ENCODE peak calls at places on chromosomes 3 and 15, in nine cellular contexts. V is nephron progenitor cell; I is NCI-H187; Q is AG04449; Y is non-pigmented ciliary epithelial cell; W is RPMI7951; D is GM13977; N is activated gamma-delta T cell treated with Interleukin-2 at 50 U/mL for 16 hours; S is CD4-positive, alpha-beta memory T cell. M is an unnamed sample.

GRCh38 chr3:62876064-62876463 is 848 bp upstream of the CADPS start:
- DNase-seq in V (peak), I (no peak), W (peak), S (no peak), Y (no peak), D (peak), Q (no peak), N (no peak), M (no peak)

GRCh38 chr3:156867174-156867573 is 41.0 kb downstream of the LEKR1 start:
- DNase-seq in S (no peak), D (no peak), I (no peak), Y (no peak), W (no peak), V (no peak), Q (no peak), N (no peak), M (no peak)

GRCh38 chr3:60277376-60277800 is 973.9 kb downstream of the FHIT start:
- DNase-seq in D (no peak), S (no peak), W (peak), N (no peak), Y (no peak), Q (no peak), I (no peak), V (no peak), M (no peak)

GRCh38 chr3:126932188-126932931 is 50.6 kb upstream of the PLXNA1 start:
- DNase-seq in Y (no peak), Q (no peak), W (peak), I (no peak), S (no peak), N (no peak), D (no peak), V (no peak), M (peak)

GRCh38 chr3:43286886-43287301 is 554 bp downstream of the SNRK start:
- DNase-seq in I (no peak), W (peak), S (peak), V (no peak), Y (no peak), N (peak), Q (no peak), D (peak), M (peak)

GRCh38 chr3:58900372-58900771 is 149.5 kb downstream of the CFAP20DC start:
- DNase-seq in N (no peak), W (no peak), V (no peak), S (no peak), I (no peak), Q (no peak), D (no peak), Y (no peak), M (no peak)

GRCh38 chr3:53845103-53845880 is 927 bp downstream of the CHDH start:
- DNase-seq in Q (no peak), D (peak), W (no peak), S (no peak), Y (no peak), N (no peak), I (no peak), V (no peak), M (no peak)

GRCh38 chr15:32659340-32659831 is 17.9 kb downstream of the SCG5 start:
- DNase-seq in W (peak), S (no peak), V (peak), D (no peak), Y (no peak), N (no peak), Q (peak), I (no peak), M (no peak)

GRCh38 chr3:134850761-134851160 is 55.7 kb downstream of the EPHB1 start:
- DNase-seq in S (no peak), Q (no peak), I (no peak), D (no peak), Y (no peak), V (no peak), N (no peak), W (no peak), M (no peak)

GRCh38 chr3:47324278-47324865 is 41.6 kb downstream of the KLHL18 start:
- DNase-seq in D (peak), V (peak), N (peak), S (peak), I (no peak), Q (no peak), W (peak), Y (peak), M (peak)

GRCh38 chr3:108352176-108352575 is 55.8 kb downstream of the HHLA2 start:
- DNase-seq in V (no peak), S (no peak), N (no peak), D (no peak), W (no peak), Y (no peak), I (no peak), Q (no peak), M (no peak)

GRCh38 chr3:119279101-119279554 is 15.1 kb upstream of the ARHGAP31 start:
- DNase-seq in W (peak), D (no peak), S (no peak), I (no peak), N (no peak), Y (no peak), Q (no peak), V (no peak), M (no peak)

GRCh38 chr3:66709464-66710058 is 208.7 kb upstream of the LRIG1 start:
- DNase-seq in V (no peak), D (no peak), S (no peak), W (no peak), Q (no peak), Y (no peak), N (no peak), I (no peak), M (no peak)

GRCh38 chr3:48782046-48782445 is 65.0 kb upstream of the IP6K2 start:
- DNase-seq in I (no peak), V (no peak), D (no peak), W (no peak), N (no peak), S (no peak), Q (no peak), Y (no peak), M (no peak)

GRCh38 chr15:70415330-70415884 is 317.7 kb upstream of the TLE3 start:
- DNase-seq in I (peak), Q (no peak), S (no peak), Y (no peak), V (no peak), W (no peak), D (no peak), N (no peak), M (no peak)

GRCh38 chr15:74122403-74123130 is 7.8 kb upstream of the ISLR2 start:
- DNase-seq in W (no peak), D (peak), Q (no peak), S (no peak), N (no peak), I (no peak), Y (no peak), V (no peak), M (no peak)

GRCh38 chr3:5423523-5423922 is 236.0 kb downstream of the EDEM1 start:
- DNase-seq in D (no peak), I (no peak), N (no peak), Q (no peak), S (no peak), V (no peak), W (no peak), Y (no peak), M (no peak)

GRCh38 chr3:190338717-190339116 is 16.5 kb upstream of the CLDN1 start:
- DNase-seq in I (no peak), S (no peak), N (no peak), D (no peak), W (peak), V (no peak), Y (no peak), Q (no peak), M (no peak)

GRCh38 chr3:16849240-16849639 is 35.5 kb upstream of the PLCL2 start:
- DNase-seq in V (peak), Q (no peak), S (peak), N (peak), W (peak), I (no peak), Y (no peak), D (peak), M (no peak)

GRCh38 chr3:175001091-175001490 is 142.0 kb downstream of the NAALADL2 start:
- DNase-seq in V (no peak), Y (no peak), D (no peak), Q (no peak), I (no peak), W (no peak), S (no peak), N (no peak), M (no peak)

GRCh38 chr3:33750216-33750558 is 32.1 kb upstream of the CLASP2 start:
- DNase-seq in S (no peak), I (no peak), Y (no peak), D (no peak), W (peak), N (no peak), V (no peak), Q (no peak), M (no peak)

GRCh38 chr3:139358857-139359562 is 15.2 kb downstream of the MRPS22 start:
- DNase-seq in S (no peak), W (no peak), V (no peak), D (no peak), Q (no peak), N (no peak), I (peak), Y (no peak), M (peak)

GRCh38 chr3:186290791-186291190 is 71.2 kb downstream of the DGKG start:
- DNase-seq in V (no peak), S (no peak), Q (no peak), I (no peak), D (no peak), N (no peak), Y (no peak), W (no peak), M (no peak)

GRCh38 chr3:165210727-165211126 is 14.5 kb upstream of the SLITRK3 start:
- DNase-seq in Q (no peak), W (no peak), D (no peak), S (no peak), N (no peak), V (no peak), Y (no peak), I (no peak), M (no peak)

GRCh38 chr3:39184081-39184967 is 8.1 kb downstream of the XIRP1 start:
- DNase-seq in N (no peak), Q (no peak), S (no peak), W (no peak), Y (no peak), V (no peak), D (no peak), I (no peak), M (no peak)

GRCh38 chr3:47370887-47371697 is 9.7 kb upstream of the PTPN23 start:
- DNase-seq in V (peak), Q (no peak), W (peak), N (peak), I (no peak), S (no peak), Y (no peak), D (peak), M (no peak)

GRCh38 chr15:77446840-77447390 is 26.2 kb downstream of the HMG20A start:
- DNase-seq in Q (no peak), D (no peak), Y (no peak), S (no peak), I (no peak), V (no peak), N (no peak), W (no peak), M (no peak)

GRCh38 chr3:33798418-33799201 is at the start of gene PDCD6IP:
- DNase-seq in Q (peak), D (peak), I (peak), N (peak), Y (peak), W (peak), V (peak), S (peak), M (peak)

GRCh38 chr15:81337713-81338157 is 13.8 kb upstream of the STARD5 start:
- DNase-seq in W (no peak), D (no peak), V (no peak), N (no peak), Y (no peak), Q (no peak), I (no peak), S (no peak), M (no peak)

GRCh38 chr3:191753186-191753585 is 292.2 kb downstream of the PYDC2 start:
- DNase-seq in W (peak), S (no peak), Q (no peak), D (no peak), V (no peak), N (no peak), I (no peak), Y (no peak), M (no peak)

GRCh38 chr3:185711255-185711870 is 113.5 kb downstream of the IGF2BP2 start:
- DNase-seq in N (no peak), V (no peak), S (no peak), Q (no peak), I (no peak), W (no peak), D (no peak), Y (no peak), M (no peak)

GRCh38 chr3:120428904-120429303 is 21.9 kb downstream of the FSTL1 start:
- DNase-seq in S (no peak), W (peak), I (no peak), D (no peak), Y (no peak), V (no peak), Q (no peak), N (no peak), M (no peak)

GRCh38 chr15:66834863-66835557 is 133.0 kb downstream of the SMAD6 start:
- DNase-seq in I (no peak), W (no peak), S (no peak), V (peak), D (no peak), N (no peak), Q (no peak), Y (no peak), M (no peak)

GRCh38 chr15:60651155-60651554 is 172.2 kb upstream of the ICE2 start:
- DNase-seq in W (no peak), V (no peak), I (no peak), N (no peak), S (no peak), D (no peak), Y (no peak), Q (no peak), M (no peak)

GRCh38 chr3:59425942-59426341 is 376.1 kb upstream of the CFAP20DC start:
- DNase-seq in I (no peak), V (no peak), W (no peak), Y (no peak), D (peak), Q (no peak), N (peak), S (peak), M (no peak)

GRCh38 chr3:159025733-159026132 is 223.9 kb downstream of the MFSD1 start:
- DNase-seq in N (no peak), Y (no peak), I (no peak), D (no peak), Q (no peak), V (no peak), W (peak), S (no peak), M (no peak)

M was measured in foreskin melanocyte.